ENCODE peak calls at places on chromosome 17, in eight cellular contexts. A is A549; C is cardiac muscle cell; B is choroid plexus epithelial cell; Y is B cell; H is endothelial cell; S is CD8-positive, alpha-beta T cell; N is NB4. Z is an unnamed sample.

GRCh38 chr17:40073454-40074174 is 10.8 kb downstream of the THRA start:
- DNase-seq in Y (no peak), H (no peak), C (no peak), B (no peak), S (no peak), N (no peak), A (no peak), Z (no peak)

GRCh38 chr17:45052052-45052772 is 780 bp upstream of the DCAKD start:
- DNase-seq in H (peak), A (peak), S (peak), Y (peak), N (peak), C (peak), B (peak), Z (no peak)

GRCh38 chr17:45123930-45124796 is 8.2 kb downstream of the PLCD3 start:
- DNase-seq in H (no peak), N (peak), S (no peak), Y (no peak), C (no peak), B (peak), A (peak), Z (no peak)

GRCh38 chr17:32275060-32276042 is 9.7 kb downstream of the RHBDL3 start:
- DNase-seq in N (peak), S (no peak), C (no peak), H (no peak), B (peak), Y (no peak), A (peak), Z (no peak)

GRCh38 chr17:32341141-32341856 is 674 bp downstream of the C17orf75 start:
- DNase-seq in B (peak), Y (peak), S (peak), A (peak), C (peak), N (peak), H (no peak), Z (peak)

GRCh38 chr17:66564992-66565465 is 262.6 kb downstream of the PRKCA start:
- DNase-seq in N (no peak), H (no peak), S (no peak), B (peak), C (no peak), Y (no peak), A (no peak), Z (no peak)

GRCh38 chr17:66551839-66552238 is 249.4 kb downstream of the PRKCA start:
- DNase-seq in Y (no peak), N (no peak), S (no peak), C (no peak), B (no peak), H (no peak), A (no peak), Z (no peak)

GRCh38 chr17:44081681-44082080 is 11.1 kb downstream of the G6PC3 start:
- DNase-seq in A (no peak), S (no peak), N (no peak), Y (no peak), H (no peak), B (no peak), C (no peak), Z (no peak)

GRCh38 chr17:12085076-12085949 is 64.6 kb downstream of the MAP2K4 start:
- DNase-seq in A (peak), Y (no peak), S (no peak), H (no peak), C (no peak), B (peak), N (no peak), Z (no peak)

GRCh38 chr17:6455321-6455705 is 11.1 kb downstream of the PIMREG start:
- DNase-seq in S (peak), H (peak), Y (peak), C (peak), N (no peak), B (peak), A (no peak), Z (peak)

GRCh38 chr17:48002208-48002919 is 31.5 kb downstream of the CDK5RAP3 start:
- DNase-seq in H (no peak), A (peak), Y (no peak), C (no peak), B (peak), S (no peak), N (peak), Z (peak)

GRCh38 chr17:59694344-59694743 is 12.9 kb downstream of the PTRH2 start:
- DNase-seq in H (no peak), C (no peak), B (no peak), Y (no peak), A (no peak), S (no peak), N (no peak), Z (no peak)

GRCh38 chr17:31541559-31541958 is 150.1 kb downstream of the RAB11FIP4 start:
- DNase-seq in S (no peak), Y (no peak), N (peak), A (peak), C (peak), H (no peak), B (no peak), Z (no peak)

GRCh38 chr17:76943781-76944213 is 75.6 kb downstream of the MGAT5B start:
- DNase-seq in Y (no peak), S (no peak), B (no peak), C (no peak), N (no peak), A (no peak), H (no peak), Z (no peak)

GRCh38 chr17:39927928-39928867 is 666 bp downstream of the LRRC3C start:
- DNase-seq in A (peak), H (peak), S (no peak), B (no peak), C (peak), N (no peak), Y (no peak), Z (peak)

GRCh38 chr17:1627219-1627986 is 1.2 kb downstream of the SLC43A2 start:
- DNase-seq in N (peak), B (no peak), H (peak), Y (peak), C (no peak), A (no peak), S (no peak), Z (peak)

GRCh38 chr17:2244545-2245525 is 58.8 kb downstream of the SMG6 start:
- DNase-seq in N (peak), C (peak), B (peak), A (peak), H (peak), Y (peak), S (peak), Z (peak)

GRCh38 chr17:14080847-14081251 is 11.5 kb downstream of the COX10 start:
- DNase-seq in H (no peak), B (peak), Y (no peak), S (no peak), A (no peak), N (no peak), C (no peak), Z (no peak)

GRCh38 chr17:72587773-72588511 is 467.1 kb downstream of the SOX9 start:
- DNase-seq in N (peak), Y (no peak), A (peak), B (peak), C (no peak), H (no peak), S (no peak), Z (peak)

GRCh38 chr17:75827291-75828050 is 16.7 kb downstream of the UNC13D start:
- DNase-seq in S (peak), Y (peak), A (peak), H (peak), C (peak), B (peak), N (peak), Z (peak)

GRCh38 chr17:82963104-82963950 is 116.1 kb upstream of the METRNL start:
- DNase-seq in H (peak), C (peak), A (peak), N (no peak), S (peak), Y (peak), B (peak), Z (peak)

GRCh38 chr17:42554250-42555121 is 1.8 kb downstream of the HSD17B1 start:
- DNase-seq in B (peak), N (peak), Y (peak), S (peak), C (peak), A (peak), H (peak), Z (peak)

GRCh38 chr17:30368896-30369720 is 9.6 kb upstream of the CPD start:
- DNase-seq in A (no peak), B (no peak), N (no peak), C (no peak), H (no peak), S (no peak), Y (no peak), Z (no peak)

DNA sequence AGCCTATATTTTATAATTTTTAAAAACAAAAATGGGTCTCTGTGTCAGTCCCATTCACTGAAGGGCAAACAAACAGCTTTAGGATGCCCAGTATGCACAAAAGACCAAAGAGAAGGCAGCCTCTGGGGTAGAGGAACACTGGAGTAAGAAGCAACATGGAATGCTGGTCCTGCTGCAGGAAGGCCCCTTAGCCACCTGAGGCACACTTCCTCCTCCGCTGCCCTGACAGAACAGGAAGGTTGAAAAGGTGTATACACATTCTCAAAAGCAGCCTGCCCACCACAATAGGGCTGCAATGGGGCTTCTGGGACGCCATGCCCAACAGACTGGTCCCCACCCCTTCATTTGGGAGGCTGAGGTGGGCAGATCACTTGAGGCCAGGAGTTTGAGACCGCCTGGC is 19.5 kb downstream of the TOM1L2 start:
- DNase-seq in B (no peak), N (no peak), C (no peak), Y (no peak), A (no peak), S (no peak), H (no peak), Z (no peak)
- TF ChIP-seq CTCF in B (no peak), N (no peak), C (no peak), Y (no peak), A (no peak), S (no peak), H (no peak), Z (no peak)

GRCh38 chr17:78745407-78746088 is 36.5 kb downstream of the CYTH1 start:
- DNase-seq in B (peak), H (peak), N (peak), S (no peak), A (peak), Y (peak), C (peak), Z (no peak)
- TF ChIP-seq CTCF in B (peak), H (peak), N (peak), S (peak), A (peak), Y (peak), C (peak), Z (no peak)

GRCh38 chr17:81309140-81309858 is 14.2 kb upstream of the SLC38A10 start:
- DNase-seq in S (no peak), N (peak), B (peak), A (peak), H (peak), Y (peak), C (peak), Z (peak)
- TF ChIP-seq CTCF in S (no peak), N (peak), B (peak), A (peak), H (peak), Y (peak), C (peak), Z (no peak)

GRCh38 chr17:80755650-80756405 is 211.2 kb downstream of the RPTOR start:
- DNase-seq in Y (no peak), H (no peak), C (no peak), A (no peak), N (peak), B (no peak), S (no peak), Z (no peak)
- TF ChIP-seq CTCF in Y (no peak), H (peak), C (peak), A (no peak), N (peak), B (peak), S (no peak), Z (no peak)